ENCODE peak calls at places on chromosome 13, in seven cellular contexts. One of them, this sample, is unnamed.

GRCh38 chr13:51793570-51794273 is 10.2 kb downstream of the DHRS12 start:
- DNase-seq in endodermal cell: no peak
- DNase-seq in uterus: no peak
- DNase-seq in hepatic stellate cell: peak; percentile 51
- DNase-seq in effector memory CD4-positive, alpha-beta T cell: no peak
- DNase-seq in AG08396: peak; percentile 74
- DNase-seq in CD8-positive, alpha-beta T cell: no peak
- DNase-seq in this sample: peak; percentile 77

GRCh38 chr13:27712421-27712820 is 79.9 kb upstream of the GSX1 start:
- DNase-seq in endodermal cell: no peak
- DNase-seq in AG08396: no peak
- DNase-seq in uterus: no peak
- DNase-seq in CD8-positive, alpha-beta T cell: no peak
- DNase-seq in hepatic stellate cell: peak; percentile 9
- DNase-seq in effector memory CD4-positive, alpha-beta T cell: no peak
- DNase-seq in this sample: no peak

GRCh38 chr13:101624981-101625380 is 172.5 kb downstream of the ITGBL1 start:
- DNase-seq in effector memory CD4-positive, alpha-beta T cell: no peak
- DNase-seq in uterus: no peak
- DNase-seq in AG08396: no peak
- DNase-seq in CD8-positive, alpha-beta T cell: no peak
- DNase-seq in endodermal cell: no peak
- DNase-seq in hepatic stellate cell: no peak
- DNase-seq in this sample: no peak

GRCh38 chr13:24038846-24039330 is 121.6 kb upstream of the SPATA13 start:
- DNase-seq in effector memory CD4-positive, alpha-beta T cell: no peak
- DNase-seq in endodermal cell: no peak
- DNase-seq in uterus: no peak
- DNase-seq in AG08396: peak; percentile 30
- DNase-seq in hepatic stellate cell: no peak
- DNase-seq in CD8-positive, alpha-beta T cell: no peak
- DNase-seq in this sample: peak; percentile 68

GRCh38 chr13:111247552-111247951 is 72.9 kb upstream of the TEX29 start:
- DNase-seq in hepatic stellate cell: no peak
- DNase-seq in endodermal cell: no peak
- DNase-seq in AG08396: no peak
- DNase-seq in CD8-positive, alpha-beta T cell: no peak
- DNase-seq in effector memory CD4-positive, alpha-beta T cell: no peak
- DNase-seq in uterus: no peak
- DNase-seq in this sample: no peak

GRCh38 chr13:32334676-32335075 is 19.4 kb downstream of the BRCA2 start:
- DNase-seq in hepatic stellate cell: no peak
- DNase-seq in AG08396: no peak
- DNase-seq in CD8-positive, alpha-beta T cell: no peak
- DNase-seq in effector memory CD4-positive, alpha-beta T cell: no peak
- DNase-seq in uterus: no peak
- DNase-seq in endodermal cell: no peak
- DNase-seq in this sample: no peak

GRCh38 chr13:91647361-91647970 is 249.0 kb downstream of the GPC5 start:
- DNase-seq in hepatic stellate cell: no peak
- DNase-seq in effector memory CD4-positive, alpha-beta T cell: no peak
- DNase-seq in uterus: no peak
- DNase-seq in CD8-positive, alpha-beta T cell: no peak
- DNase-seq in AG08396: peak; percentile 1
- DNase-seq in endodermal cell: peak; percentile 92
- DNase-seq in this sample: no peak

GRCh38 chr13:113972451-113973217 is 1.2 kb downstream of the C13orf46 start:
- DNase-seq in uterus: no peak
- DNase-seq in CD8-positive, alpha-beta T cell: peak; percentile 10
- DNase-seq in hepatic stellate cell: no peak
- DNase-seq in endodermal cell: no peak
- DNase-seq in AG08396: no peak
- DNase-seq in effector memory CD4-positive, alpha-beta T cell: no peak
- DNase-seq in this sample: no peak